ENCODE peak calls at places on chromosome 7, in ten cellular contexts. Y is GM23338, C is esophagus squamous epithelium, L is aorta, N is neural progenitor cell, W is heart left ventricle, K is cardiac muscle cell, J is body of pancreas, Q is IMR-90, Z is NT2/D1. G is an unnamed sample.

GRCh38 chr7:101163281-101164070 is 1.9 kb downstream of the VGF start:
- DNase-seq in Y (peak; percentile 72), C (no peak), L (no peak), N (peak; percentile 63), W (peak; percentile 43), K (no peak), J (peak; percentile 21), Q (no peak), Z (no peak), G (no peak)

GRCh38 chr7:46589282-46589681 is 668.2 kb upstream of the IGFBP3 start:
- DNase-seq in Y (no peak), C (no peak), L (no peak), N (no peak), W (no peak), K (no peak), J (no peak), Q (no peak), Z (no peak), G (no peak)

GRCh38 chr7:6564091-6564770 is 13.0 kb upstream of the GRID2IP start:
- DNase-seq in Y (no peak), C (no peak), L (peak; percentile 84), N (no peak), W (no peak), K (no peak), J (no peak), Q (no peak), Z (no peak), G (no peak)

GRCh38 chr7:105675873-105676484 is 94.7 kb upstream of the EFCAB10 start:
- DNase-seq in Y (no peak), C (no peak), L (no peak), N (no peak), W (peak; percentile 71), K (peak; percentile 59), J (peak; percentile 27), Q (no peak), Z (no peak), G (peak; percentile 37)

GRCh38 chr7:116953372-116953726 is at the start of gene ST7:
- DNase-seq in Y (peak; percentile 63), C (no peak), L (peak; percentile 89), N (peak; percentile 81), W (peak; percentile 64), K (peak; percentile 69), J (peak; percentile 71), Q (peak; percentile 68), Z (peak; percentile 30), G (peak; percentile 70)

GRCh38 chr7:18593602-18594279 is 98.2 kb downstream of the HDAC9 start:
- DNase-seq in Y (no peak), C (no peak), L (no peak), N (no peak), W (no peak), K (no peak), J (no peak), Q (peak; percentile 43), Z (no peak), G (no peak)

GRCh38 chr7:3043544-3044395 is at the start of gene CARD11:
- DNase-seq in Y (peak; percentile 78), C (no peak), L (no peak), N (no peak), W (no peak), K (no peak), J (no peak), Q (no peak), Z (no peak), G (no peak)

GRCh38 chr7:80661729-80662128 is 23.3 kb downstream of the CD36 start:
- DNase-seq in Y (peak; percentile 67), C (no peak), L (no peak), N (peak; percentile 4), W (no peak), K (no peak), J (no peak), Q (no peak), Z (peak; percentile 13), G (no peak)

GRCh38 chr7:28168393-28169158 is 12.0 kb downstream of the JAZF1 start:
- DNase-seq in Y (no peak), C (no peak), L (no peak), N (no peak), W (no peak), K (no peak), J (no peak), Q (peak; percentile 52), Z (no peak), G (no peak)

GRCh38 chr7:28163955-28164354 is 16.6 kb downstream of the JAZF1 start:
- DNase-seq in Y (no peak), C (no peak), L (no peak), N (no peak), W (no peak), K (no peak), J (no peak), Q (peak; percentile 91), Z (no peak), G (no peak)

GRCh38 chr7:28165221-28165807 is 15.3 kb downstream of the JAZF1 start:
- DNase-seq in Y (no peak), C (no peak), L (no peak), N (peak; percentile 13), W (no peak), K (no peak), J (no peak), Q (peak; percentile 25), Z (no peak), G (no peak)

GRCh38 chr7:28166982-28167715 is 13.4 kb downstream of the JAZF1 start:
- DNase-seq in Y (no peak), C (no peak), L (no peak), N (no peak), W (no peak), K (no peak), J (no peak), Q (peak; percentile 31), Z (no peak), G (no peak)

GRCh38 chr7:28165971-28166955 is 14.3 kb downstream of the JAZF1 start:
- DNase-seq in Y (no peak), C (no peak), L (no peak), N (no peak), W (no peak), K (no peak), J (no peak), Q (peak; percentile 92), Z (no peak), G (no peak)
- H3K4me3 ChIP-seq in Y (no peak overlapping the region), C (no peak overlapping the region), L (no peak overlapping the region), N (no peak overlapping the region), W (no peak overlapping the region), K (no peak overlapping the region), J (no peak overlapping the region), Q (no peak overlapping the region), Z (no peak overlapping the region), G (no peak overlapping the region)

GRCh38 chr7:76268376-76268775 is 34.1 kb upstream of the HSPB1 start:
- DNase-seq in Y (no peak), C (no peak), L (no peak), N (no peak), W (no peak), K (no peak), J (no peak), Q (no peak), Z (no peak), G (no peak)

GRCh38 chr7:76265299-76265698 is 37.2 kb upstream of the HSPB1 start:
- DNase-seq in Y (no peak), C (no peak), L (no peak), N (no peak), W (no peak), K (no peak), J (no peak), Q (no peak), Z (no peak), G (no peak)

GRCh38 chr7:76267835-76268183 is 34.7 kb upstream of the HSPB1 start:
- DNase-seq in Y (peak; percentile 60), C (no peak), L (no peak), N (peak; percentile 38), W (no peak), K (no peak), J (no peak), Q (no peak), Z (no peak), G (no peak)

GRCh38 chr7:76269895-76270294 is 32.6 kb upstream of the HSPB1 start:
- DNase-seq in Y (no peak), C (no peak), L (no peak), N (peak; percentile 35), W (no peak), K (no peak), J (no peak), Q (no peak), Z (no peak), G (no peak)

DNA sequence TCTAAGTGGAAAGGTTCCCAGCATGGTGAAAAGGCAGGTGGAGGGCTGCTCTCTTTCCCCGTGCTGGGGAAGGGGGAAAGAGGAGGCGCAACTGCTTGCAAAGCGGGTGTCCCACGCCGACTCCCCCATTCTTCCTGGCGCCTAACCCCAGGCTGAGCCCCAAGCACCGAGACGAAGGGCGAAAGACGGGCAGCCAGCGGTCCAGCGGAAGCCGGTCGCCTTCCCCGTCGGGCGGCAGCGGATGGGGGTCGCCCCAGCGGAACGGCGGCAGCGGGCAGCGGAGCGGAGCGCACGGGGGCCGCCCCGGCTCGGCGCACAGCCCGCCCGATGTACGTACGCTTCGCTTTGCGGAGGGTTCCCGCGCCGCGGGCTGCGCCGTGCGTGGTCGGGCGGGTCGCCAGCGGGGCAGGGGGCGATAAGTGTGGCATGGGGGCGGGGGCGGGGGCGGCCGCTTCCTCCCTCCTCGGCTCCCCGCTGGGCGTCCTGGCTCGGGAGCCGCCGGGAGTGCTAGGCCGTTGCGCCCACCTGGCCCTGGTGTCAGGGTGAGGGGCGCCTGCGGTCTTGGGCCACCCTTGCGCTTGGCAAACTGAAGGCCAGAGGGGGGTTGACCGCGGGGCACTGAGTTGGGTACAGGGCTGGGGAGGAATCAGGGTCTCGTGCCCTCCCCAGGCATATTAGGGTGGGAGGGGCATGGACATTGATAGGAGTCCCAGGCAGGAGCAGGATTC is 35.2 kb upstream of the HSPB1 start:
- DNase-seq in Y (peak; percentile 59), C (no peak), L (peak; percentile 76), N (peak; percentile 74), W (no peak), K (peak; percentile 45), J (no peak), Q (no peak), Z (no peak), G (no peak)
- H3K4me3 ChIP-seq in Y (peak overlapping the region; percentile 61), C (peak overlapping the region; percentile 21), L (peak overlapping the region; percentile 6), N (peak overlapping the region; percentile 42), W (peak overlapping the region; percentile 25), K (peak overlapping the region; percentile 12), J (no peak overlapping the region), Q (peak overlapping the region; percentile 7), Z (peak overlapping the region; percentile 45), G (peak overlapping the region; percentile 56)

DNA sequence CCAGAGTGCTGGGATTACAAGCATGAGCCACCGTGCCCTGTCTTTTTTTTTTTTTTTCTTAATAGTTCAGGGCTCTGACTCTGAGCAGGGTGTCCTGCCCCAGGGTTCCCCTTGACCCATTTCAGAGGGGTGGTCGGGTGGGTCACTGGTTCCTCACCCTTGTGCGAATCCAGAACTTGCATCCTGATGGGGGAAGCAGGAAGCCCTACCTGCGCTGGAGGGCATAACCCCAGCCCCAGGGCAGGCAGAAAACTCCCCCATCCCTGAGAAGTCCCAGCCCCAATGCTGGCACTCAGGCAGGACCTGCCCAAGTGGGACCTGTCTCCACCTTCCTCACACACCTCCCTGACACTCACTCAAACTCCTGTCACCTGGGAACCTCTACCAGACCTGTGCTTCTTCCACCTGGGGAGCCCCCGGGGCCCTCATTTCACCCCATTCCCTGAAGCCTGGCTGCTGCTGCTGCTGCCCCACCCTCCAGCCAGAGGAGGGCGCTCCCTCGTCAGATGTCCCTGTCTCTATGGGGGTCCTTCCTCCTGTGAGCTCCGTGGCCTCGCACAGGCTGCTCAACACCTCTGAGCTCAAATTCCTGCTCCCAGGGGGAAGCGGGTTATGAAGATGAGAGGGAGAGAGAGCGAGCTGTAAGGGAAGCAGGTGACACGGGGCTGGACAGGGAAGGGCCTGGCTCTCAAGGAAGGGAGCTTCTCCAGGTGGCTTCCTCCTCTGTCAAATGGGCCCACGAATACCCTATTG is 15.1 kb upstream of the ZNF273 start:
- DNase-seq in Y (peak; percentile 92), C (no peak), L (no peak), N (peak; percentile 46), W (no peak), K (peak; percentile 41), J (peak; percentile 52), Q (no peak), Z (peak; percentile 71), G (no peak)
- H3K4me3 ChIP-seq in Y (peak overlapping the region; percentile 79), C (peak overlapping the region; percentile 39), L (no peak overlapping the region), N (peak overlapping the region; percentile 33), W (peak overlapping the region; percentile 49), K (peak overlapping the region; percentile 33), J (peak overlapping the region; percentile 32), Q (no peak overlapping the region), Z (peak overlapping the region; percentile 53), G (peak overlapping the region; percentile 66)

GRCh38 chr7:69882269-69882668 is 284.0 kb downstream of the AUTS2 start:
- DNase-seq in Y (no peak), C (no peak), L (no peak), N (no peak), W (no peak), K (no peak), J (no peak), Q (no peak), Z (no peak), G (no peak)

GRCh38 chr7:69878015-69878414 is 279.7 kb downstream of the AUTS2 start:
- DNase-seq in Y (no peak), C (no peak), L (no peak), N (no peak), W (no peak), K (no peak), J (no peak), Q (no peak), Z (no peak), G (no peak)

GRCh38 chr7:69879989-69880388 is 281.7 kb downstream of the AUTS2 start:
- DNase-seq in Y (no peak), C (no peak), L (no peak), N (no peak), W (no peak), K (no peak), J (no peak), Q (no peak), Z (no peak), G (no peak)

GRCh38 chr7:69883399-69883821 is 285.1 kb downstream of the AUTS2 start:
- DNase-seq in Y (no peak), C (no peak), L (no peak), N (no peak), W (no peak), K (no peak), J (no peak), Q (no peak), Z (no peak), G (no peak)

DNA sequence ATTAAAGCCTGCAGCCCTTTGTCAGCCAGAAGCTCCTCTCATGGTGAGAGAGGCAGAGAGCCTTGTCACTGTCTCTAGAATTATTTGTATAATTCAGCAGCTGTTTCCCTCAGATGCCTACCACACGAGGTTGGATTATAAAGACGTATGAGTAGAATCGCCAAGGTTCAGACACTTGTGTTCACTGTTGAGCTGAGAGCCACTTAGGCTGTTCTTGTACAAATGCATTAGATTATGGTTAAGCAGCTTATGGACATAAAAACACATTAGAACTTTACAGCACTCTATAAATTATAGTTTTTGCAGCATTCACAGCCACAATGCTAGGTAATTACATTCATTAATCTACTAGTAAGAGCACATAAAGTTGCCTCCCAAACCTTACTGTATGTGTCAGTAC is 282.6 kb downstream of the AUTS2 start:
- DNase-seq in Y (no peak), C (no peak), L (no peak), N (no peak), W (no peak), K (no peak), J (no peak), Q (no peak), Z (no peak), G (no peak)
- H3K4me3 ChIP-seq in Y (no peak overlapping the region), C (no peak overlapping the region), L (no peak overlapping the region), N (no peak overlapping the region), W (no peak overlapping the region), K (no peak overlapping the region), J (no peak overlapping the region), Q (no peak overlapping the region), Z (no peak overlapping the region), G (no peak overlapping the region)